ENCODE peak calls at places on chromosomes 3 and 15, in five cellular contexts. Q is uterus, E is BE2C, S is breast epithelium, G is Karpas-422. K is an unnamed sample.
A peak's percentile ranks its signal among the peaks of the same experiment; 100 is the strongest.

GRCh38 chr15:67146875-67147381 is 81.5 kb downstream of the SMAD3 start:
- DNase-seq in G (no peak), E (no peak), Q (peak; percentile 66), S (no peak), K (no peak)

GRCh38 chr3:39440316-39440715 is 27.2 kb upstream of the MOBP start:
- DNase-seq in E (no peak), S (no peak), Q (no peak), G (no peak), K (no peak)

GRCh38 chr15:77493324-77493907 is 72.7 kb downstream of the HMG20A start:
- DNase-seq in E (no peak), G (no peak), Q (no peak), S (no peak), K (no peak)

GRCh38 chr3:10463191-10464067 is 42.0 kb downstream of the ATP2B2 start:
- DNase-seq in E (no peak), S (no peak), Q (no peak), G (no peak), K (no peak)

GRCh38 chr3:129047553-129047839 is 13.1 kb upstream of the GP9 start:
- DNase-seq in S (no peak), G (no peak), E (no peak), Q (no peak), K (no peak)

GRCh38 chr15:99967841-99968371 is 234.7 kb upstream of the LYSMD4 start:
- DNase-seq in G (no peak), S (no peak), E (peak; percentile 51), Q (no peak), K (no peak)

GRCh38 chr3:65669163-65669875 is 369.4 kb downstream of the MAGI1 start:
- DNase-seq in E (no peak), Q (no peak), S (no peak), G (no peak), K (no peak)

GRCh38 chr3:3258281-3258680 is 78.8 kb upstream of the CRBN start:
- DNase-seq in Q (no peak), G (no peak), S (no peak), E (no peak), K (no peak)

GRCh38 chr3:11364181-11364580 is 92.0 kb downstream of the ATG7 start:
- DNase-seq in Q (no peak), E (no peak), G (no peak), S (no peak), K (no peak)

GRCh38 chr15:70741107-70741511 is 22.2 kb downstream of the UACA start:
- DNase-seq in Q (peak; percentile 83), S (peak; percentile 70), E (no peak), G (no peak), K (no peak)

GRCh38 chr3:21944251-21944650 is 193.2 kb upstream of the ZNF385D start:
- DNase-seq in Q (no peak), G (no peak), S (no peak), E (no peak), K (no peak)

GRCh38 chr3:186921578-186921977 is 8.7 kb upstream of the ST6GAL1 start:
- DNase-seq in Q (no peak), G (no peak), S (no peak), E (peak; percentile 85), K (no peak)

GRCh38 chr3:126354776-126355175 is 2.4 kb downstream of the KLF15 start:
- DNase-seq in S (no peak), E (no peak), G (no peak), Q (no peak), K (no peak)

GRCh38 chr15:69792823-69793222 is 304.9 kb downstream of the TLE3 start:
- DNase-seq in G (no peak), Q (no peak), S (no peak), E (no peak), K (no peak)

GRCh38 chr3:14227866-14228265 is 49.2 kb downstream of the LSM3 start:
- DNase-seq in G (no peak), S (no peak), Q (no peak), E (no peak), K (no peak)

GRCh38 chr15:88792342-88793282 is 10.6 kb upstream of the ACAN start:
- DNase-seq in E (no peak), S (no peak), G (no peak), Q (no peak), K (no peak)

GRCh38 chr3:40137586-40138295 is 171.8 kb upstream of the EIF1B start:
- DNase-seq in G (no peak), E (no peak), S (no peak), Q (no peak), K (no peak)

GRCh38 chr3:12301513-12301912 is 12.6 kb downstream of the PPARG start:
- DNase-seq in Q (no peak), E (no peak), S (no peak), G (no peak), K (no peak)

GRCh38 chr15:58486062-58486461 is 54.3 kb downstream of the LIPC start:
- DNase-seq in Q (no peak), S (no peak), G (no peak), E (no peak), K (no peak)

GRCh38 chr3:69370156-69370944 is 15.5 kb downstream of the FRMD4B start:
- DNase-seq in S (peak; percentile 43), Q (peak; percentile 44), E (no peak), G (no peak), K (no peak)

GRCh38 chr3:157442729-157443128 is 6.1 kb downstream of the PTX3 start:
- DNase-seq in G (no peak), Q (no peak), E (no peak), S (no peak), K (no peak)

GRCh38 chr3:117666316-117666715 is 956.7 kb downstream of the TUSC7 start:
- DNase-seq in Q (no peak), E (no peak), G (no peak), S (no peak), K (no peak)

GRCh38 chr3:30318110-30318509 is 288.3 kb upstream of the TGFBR2 start:
- DNase-seq in S (no peak), Q (no peak), E (no peak), G (no peak), K (no peak)

GRCh38 chr3:197305854-197306253 is 7.4 kb upstream of the DLG1 start:
- DNase-seq in S (no peak), G (peak; percentile 50), Q (no peak), E (no peak), K (no peak)

GRCh38 chr3:37961622-37962455 is 28.7 kb upstream of the VILL start:
- DNase-seq in Q (no peak), S (no peak), E (no peak), G (no peak), K (peak; percentile 33)

GRCh38 chr3:70982700-70983140 is 600.8 kb downstream of the FOXP1 start:
- DNase-seq in E (no peak), Q (peak; percentile 51), S (peak; percentile 80), G (no peak), K (no peak)

GRCh38 chr15:92848852-92849598 is 51.1 kb upstream of the CHD2 start:
- DNase-seq in G (peak; percentile 81), E (no peak), Q (no peak), S (no peak), K (no peak)

GRCh38 chr3:76933245-76933644 is 106.7 kb upstream of the ROBO2 start:
- DNase-seq in E (no peak), S (no peak), G (no peak), Q (no peak), K (no peak)

GRCh38 chr15:78454992-78455391 is 17.0 kb downstream of the IREB2 start:
- DNase-seq in E (no peak), Q (no peak), S (no peak), G (no peak), K (no peak)

GRCh38 chr3:11211531-11212300 is 57.4 kb downstream of the HRH1 start:
- DNase-seq in G (no peak), S (no peak), E (no peak), Q (no peak), K (no peak)

GRCh38 chr3:52249683-52250082 is 4.1 kb downstream of the PPM1M start:
- DNase-seq in E (no peak), S (no peak), G (no peak), Q (no peak), K (no peak)

GRCh38 chr15:59218099-59218498 is 11.5 kb downstream of the LDHAL6B start:
- DNase-seq in G (no peak), E (no peak), S (no peak), Q (no peak), K (no peak)

GRCh38 chr3:25047058-25047457 is 381.0 kb upstream of the RARB start:
- DNase-seq in G (no peak), S (no peak), E (no peak), Q (no peak), K (no peak)

DNA sequence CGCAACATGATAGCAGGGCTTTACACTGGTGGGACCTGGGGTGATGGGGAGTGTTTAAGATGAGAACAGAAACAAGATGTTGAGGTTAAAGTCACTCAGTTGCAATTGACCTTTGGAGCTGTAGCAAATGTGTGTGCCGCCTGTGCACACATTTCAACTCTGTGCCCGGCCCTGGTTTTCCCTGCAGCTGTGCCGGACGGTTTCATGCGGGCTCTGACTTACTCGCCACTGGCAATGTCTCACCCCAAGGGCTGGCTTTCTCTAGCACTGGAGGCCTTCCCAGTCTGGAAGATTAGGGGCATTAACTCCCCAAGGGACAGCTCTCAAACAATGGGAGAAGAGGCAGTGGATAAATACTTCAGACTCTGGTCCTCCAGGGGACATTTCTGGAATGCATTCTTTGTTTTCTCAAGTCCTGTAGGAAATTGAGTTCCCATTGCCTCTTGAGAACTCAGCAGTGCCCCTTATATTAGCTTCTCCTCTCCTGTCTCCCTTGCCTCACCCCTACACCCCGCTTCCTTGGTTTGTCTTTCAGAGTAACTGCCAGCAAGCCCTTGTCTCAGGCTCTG is 152.5 kb downstream of the EDEM1 start:
- DNase-seq in G (no peak), Q (no peak), E (no peak), S (no peak), K (no peak)
- H3K4me3 ChIP-seq in G (no peak overlapping the region), Q (no peak overlapping the region), E (no peak overlapping the region), S (no peak overlapping the region), K (no peak overlapping the region)

GRCh38 chr15:63523306-63523990 is 19.1 kb downstream of the USP3 start:
- DNase-seq in G (no peak), E (no peak), S (no peak), Q (no peak), K (no peak)
- H3K4me1 ChIP-seq in G (no peaks in the 10 kb centered on the region), E (peaks cover 13% of the 10 kb centered on the region), S (no peaks in the 10 kb centered on the region), Q (no peaks in the 10 kb centered on the region), K (peaks cover 7% of the 10 kb centered on the region)

GRCh38 chr15:25238716-25239470 is 199.9 kb downstream of the UBE3A start:
- DNase-seq in S (no peak), Q (no peak), E (no peak), G (no peak), K (no peak)
- H3K9me3 ChIP-seq in S (peaks cover 77% of the 10 kb centered on the region), Q (no peaks in the 10 kb centered on the region), E (peaks cover 3% of the 10 kb centered on the region), G (peaks cover 15% of the 10 kb centered on the region), K (no peaks in the 10 kb centered on the region)

GRCh38 chr3:115512565-115513410 is 110.5 kb upstream of the GAP43 start:
- DNase-seq in E (peak; percentile 71), Q (peak; percentile 18), S (no peak), G (no peak), K (peak; percentile 79)

GRCh38 chr3:115517457-115518050 is 105.8 kb upstream of the GAP43 start:
- DNase-seq in G (no peak), E (no peak), Q (no peak), S (no peak), K (no peak)

GRCh38 chr3:115518100-115518852 is 105.0 kb upstream of the GAP43 start:
- DNase-seq in Q (peak; percentile 33), G (no peak), S (no peak), E (peak; percentile 92), K (peak; percentile 13)

DNA sequence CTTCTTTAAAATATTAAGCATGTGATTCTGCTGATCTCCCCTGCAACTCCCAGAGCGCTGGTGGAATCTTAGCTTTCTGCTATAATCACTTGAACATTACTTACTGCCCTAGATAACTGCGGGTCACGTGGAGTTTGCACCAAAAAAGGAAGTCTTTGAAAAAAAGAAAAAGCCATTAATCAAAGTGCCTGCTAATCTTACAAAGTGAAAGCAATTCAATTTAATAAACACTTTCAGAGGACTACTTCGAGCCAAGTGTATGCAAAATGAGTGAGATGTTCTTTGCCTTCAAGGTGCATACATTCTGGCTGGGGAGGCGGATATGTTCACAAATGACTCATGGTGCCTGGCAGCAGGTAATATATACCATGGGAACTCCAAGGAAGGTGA is 109.9 kb upstream of the GAP43 start:
- DNase-seq in S (no peak), G (peak; percentile 40), E (no peak), Q (no peak), K (no peak)
- H3K4me3 ChIP-seq in S (peak overlapping the region; percentile 46), G (no peak overlapping the region), E (peak overlapping the region; percentile 78), Q (peak overlapping the region; percentile 48), K (peak overlapping the region; percentile 32)

K was measured in HAP-1.